ENCODE peak calls at places on chromosomes 16 and 17, in four cellular contexts. H is PC-3; N is GM13977; I is Jurkat, Clone E6-1. C is an unnamed sample.

GRCh38 chr16:11156401-11156800 is 99.6 kb downstream of the SOCS1 start:
- DNase-seq in H (no peak), N (no peak), I (no peak), C (no peak)

GRCh38 chr17:27323538-27324212 is 29.8 kb downstream of the WSB1 start:
- DNase-seq in N (no peak), I (no peak), H (peak), C (peak)

GRCh38 chr16:65754799-65755691 is 611.4 kb upstream of the CDH5 start:
- DNase-seq in N (no peak), I (no peak), H (no peak), C (peak)

GRCh38 chr16:10664720-10665126 is 30.0 kb downstream of the TEKT5 start:
- DNase-seq in N (no peak), I (no peak), H (no peak), C (no peak)

GRCh38 chr17:59722623-59723022 is 15.2 kb downstream of the VMP1 start:
- DNase-seq in H (no peak), I (no peak), N (no peak), C (no peak)

GRCh38 chr17:45848868-45849535 is 4.3 kb downstream of the SPPL2C start:
- DNase-seq in I (no peak), N (no peak), H (no peak), C (no peak)

GRCh38 chr17:82808006-82808405 is 31.8 kb downstream of the ZNF750 start:
- DNase-seq in I (no peak), N (no peak), H (no peak), C (no peak)

GRCh38 chr16:65249768-65250167 is 127.9 kb upstream of the CDH11 start:
- DNase-seq in I (no peak), N (no peak), H (no peak), C (no peak)

GRCh38 chr17:81040791-81041337 is 5.9 kb downstream of the BAIAP2 start:
- DNase-seq in N (peak), I (peak), H (peak), C (peak)

GRCh38 chr16:49639739-49640388 is 216.0 kb downstream of the ZNF423 start:
- DNase-seq in N (no peak), H (no peak), I (no peak), C (peak)

GRCh38 chr16:85080923-85081498 is 31.3 kb downstream of the CIBAR2 start:
- DNase-seq in H (no peak), N (no peak), I (no peak), C (no peak)

C was measured in SJCRH30.